ENCODE peak calls at places on chromosomes 16 and 17, in eight cellular contexts. U, J, B, C, M, G, D and V are unnamed samples.
A peak's percentile ranks its signal among the peaks of the same experiment; 100 is the strongest.

GRCh38 chr16:57310801-57311200 is 26.3 kb upstream of the PLLP start:
- DNase-seq in U (no peak), J (no peak), B (no peak), C (no peak), M (no peak), G (no peak), D (no peak), V (no peak)

GRCh38 chr17:17750881-17751280 is 69.6 kb downstream of the RAI1 start:
- DNase-seq in U (no peak), J (no peak), B (no peak), C (no peak), M (peak; percentile 44), G (no peak), D (no peak), V (no peak)

GRCh38 chr17:81033535-81034167 is 1.3 kb upstream of the BAIAP2 start:
- DNase-seq in U (no peak), J (no peak), B (no peak), C (no peak), M (no peak), G (no peak), D (no peak), V (no peak)

GRCh38 chr17:71727292-71727691 is 393.5 kb upstream of the SOX9 start:
- DNase-seq in U (no peak), J (no peak), B (no peak), C (no peak), M (no peak), G (no peak), D (no peak), V (no peak)

GRCh38 chr16:66878067-66878466 is 2.2 kb upstream of the PDP2 start:
- DNase-seq in U (peak; percentile 39), J (no peak), B (no peak), C (no peak), M (no peak), G (no peak), D (peak; percentile 88), V (no peak)

GRCh38 chr16:57751539-57752202 is 16.1 kb downstream of the KATNB1 start:
- DNase-seq in U (no peak), J (no peak), B (no peak), C (no peak), M (no peak), G (no peak), D (no peak), V (no peak)

GRCh38 chr17:2064980-2065785 is 10.3 kb downstream of the HIC1 start:
- DNase-seq in U (peak; percentile 82), J (no peak), B (peak; percentile 84), C (no peak), M (no peak), G (peak; percentile 71), D (peak; percentile 66), V (no peak)

GRCh38 chr16:12349950-12350842 is 373.7 kb downstream of the SNX29 start:
- DNase-seq in U (no peak), J (no peak), B (no peak), C (no peak), M (no peak), G (no peak), D (no peak), V (no peak)

GRCh38 chr16:56930516-56931252 is 1.3 kb upstream of the HERPUD1 start:
- DNase-seq in U (no peak), J (no peak), B (no peak), C (no peak), M (no peak), G (no peak), D (no peak), V (no peak)

GRCh38 chr17:16512011-16512410 is 20.0 kb upstream of the LRRC75A start:
- DNase-seq in U (peak; percentile 62), J (no peak), B (no peak), C (no peak), M (no peak), G (no peak), D (no peak), V (no peak)

GRCh38 chr16:73058221-73058615 is 10.3 kb upstream of the ZFHX3 start:
- DNase-seq in U (no peak), J (no peak), B (peak; percentile 60), C (no peak), M (peak; percentile 63), G (peak; percentile 63), D (peak; percentile 64), V (no peak)

GRCh38 chr17:45639297-45639849 is 144.7 kb upstream of the CRHR1 start:
- DNase-seq in U (no peak), J (no peak), B (no peak), C (no peak), M (no peak), G (no peak), D (no peak), V (no peak)

GRCh38 chr17:73571524-73572130 is 72.6 kb downstream of the SDK2 start:
- DNase-seq in U (no peak), J (no peak), B (no peak), C (no peak), M (no peak), G (no peak), D (no peak), V (no peak)

GRCh38 chr16:67235816-67236547 is 9.1 kb downstream of the TMEM208 start:
- DNase-seq in U (no peak), J (no peak), B (no peak), C (no peak), M (no peak), G (no peak), D (peak; percentile 86), V (no peak)

GRCh38 chr16:29756654-29757053 is 10.9 kb upstream of the C16orf54 start:
- DNase-seq in U (no peak), J (no peak), B (peak; percentile 36), C (no peak), M (no peak), G (no peak), D (no peak), V (no peak)

GRCh38 chr17:36989173-36989572 is 40.4 kb downstream of the AATF start:
- DNase-seq in U (no peak), J (no peak), B (no peak), C (no peak), M (no peak), G (no peak), D (no peak), V (no peak)

GRCh38 chr17:67865438-67865837 is 40.1 kb downstream of the BPTF start:
- DNase-seq in U (no peak), J (no peak), B (no peak), C (no peak), M (no peak), G (no peak), D (no peak), V (no peak)

GRCh38 chr16:11253009-11253994 is 2.7 kb downstream of the SOCS1 start:
- DNase-seq in U (peak; percentile 22), J (no peak), B (no peak), C (no peak), M (no peak), G (no peak), D (peak; percentile 51), V (no peak)
- H3K4me3 ChIP-seq in U (peak overlapping the region; percentile 56), J (peak overlapping the region; percentile 57), B (no peak overlapping the region), C (peak overlapping the region; percentile 74), M (no peak overlapping the region), G (no peak overlapping the region), D (peak overlapping the region; percentile 65), V (no peak overlapping the region)

GRCh38 chr17:76597156-76598003 is 11.7 kb upstream of the ST6GALNAC2 start:
- DNase-seq in U (no peak), J (no peak), B (peak; percentile 19), C (no peak), M (no peak), G (no peak), D (no peak), V (no peak)

GRCh38 chr17:76594676-76595075 is 9.0 kb upstream of the ST6GALNAC2 start:
- DNase-seq in U (no peak), J (no peak), B (no peak), C (no peak), M (no peak), G (no peak), D (no peak), V (no peak)

GRCh38 chr17:76598004-76598439 is 12.4 kb upstream of the ST6GALNAC2 start:
- DNase-seq in U (no peak), J (no peak), B (no peak), C (no peak), M (no peak), G (no peak), D (no peak), V (no peak)

GRCh38 chr17:76593964-76594363 is 8.3 kb upstream of the ST6GALNAC2 start:
- DNase-seq in U (no peak), J (no peak), B (no peak), C (no peak), M (no peak), G (no peak), D (no peak), V (no peak)

GRCh38 chr17:76593338-76593737 is 7.7 kb upstream of the ST6GALNAC2 start:
- DNase-seq in U (no peak), J (no peak), B (no peak), C (no peak), M (no peak), G (no peak), D (no peak), V (no peak)
- TF ChIP-seq CTCF in U (no peak), J (no peak), B (no peak), C (no peak), M (no peak), G (no peak), D (no peak), V (peak; percentile 3)

DNA sequence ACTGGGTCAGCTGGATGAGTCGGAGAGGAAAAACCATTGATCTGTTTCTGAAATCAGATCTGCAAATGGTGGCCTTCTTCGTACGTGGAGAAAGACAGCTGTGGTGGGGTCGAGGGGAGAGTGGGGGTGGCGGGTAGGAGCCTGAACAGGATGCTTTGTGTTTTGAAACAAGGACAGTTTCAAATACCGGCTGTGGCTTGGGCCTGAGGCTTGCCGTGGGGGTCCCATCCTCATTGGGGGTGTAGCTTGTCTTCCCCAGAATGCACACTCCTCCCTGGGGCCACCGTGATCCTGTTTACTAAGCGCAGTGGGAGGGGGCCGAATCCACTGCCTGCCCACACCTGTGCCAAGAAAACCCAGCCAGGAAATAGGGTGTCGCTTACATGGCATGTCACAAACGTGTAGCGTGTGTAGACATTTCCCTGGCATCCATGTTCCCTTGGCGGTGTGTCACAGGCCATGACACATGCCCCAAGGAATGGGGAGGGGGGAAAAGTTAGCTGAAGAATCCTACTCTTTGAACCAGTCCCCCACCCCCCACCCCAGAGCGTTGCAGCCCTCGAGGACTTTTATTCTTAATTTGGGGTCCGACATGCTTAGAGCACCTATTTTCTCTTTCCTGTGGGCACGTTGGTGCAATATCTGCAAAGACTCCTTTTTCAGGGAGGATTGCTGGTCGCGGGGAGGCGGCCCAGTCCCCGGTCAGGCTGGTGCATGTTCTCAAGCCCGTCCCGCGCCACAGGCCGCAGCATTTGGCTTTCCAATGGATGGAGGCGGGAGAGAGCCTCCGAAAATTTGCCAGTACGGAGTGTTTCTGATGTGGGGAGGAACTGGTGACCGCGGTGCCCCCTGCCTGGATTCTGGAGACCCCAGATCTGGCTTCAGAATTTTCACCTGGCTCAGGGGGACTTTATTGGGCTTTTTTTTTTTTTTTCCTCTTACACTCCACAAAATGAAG is 2.0 kb downstream of the CMIP start:
- DNase-seq in U (no peak), J (no peak), B (no peak), C (no peak), M (peak; percentile 64), G (no peak), D (peak; percentile 67), V (no peak)
- H3K4me3 ChIP-seq in U (peak overlapping the region; percentile 75), J (peak overlapping the region; percentile 71), B (peak overlapping the region; percentile 92), C (peak overlapping the region; percentile 80), M (peak overlapping the region; percentile 39), G (peak overlapping the region; percentile 71), D (peak overlapping the region; percentile 48), V (peak overlapping the region; percentile 80)

GRCh38 chr17:4562000-4562969 is 1.9 kb upstream of the GGT6 start:
- DNase-seq in U (no peak), J (no peak), B (no peak), C (no peak), M (peak; percentile 35), G (no peak), D (no peak), V (no peak)
- TF ChIP-seq CTCF in U (no peak), J (no peak), B (no peak), C (no peak), M (no peak), G (no peak), D (no peak), V (no peak)